ENCODE peak calls at places on chromosome 9, in nine cellular contexts. L, V, W, T, C, B, S, O and U are unnamed samples.

GRCh38 chr9:118129541-118129940 is 425.3 kb downstream of the TLR4 start:
- DNase-seq in S (no peak), V (no peak), L (no peak), T (no peak), C (no peak), O (no peak), B (no peak), W (no peak), U (no peak)

GRCh38 chr9:92968081-92968480 is 20.8 kb downstream of the FGD3 start:
- DNase-seq in W (no peak), V (no peak), S (no peak), T (no peak), O (no peak), C (no peak), L (peak), B (no peak), U (peak)

GRCh38 chr9:112010537-112010936 is 113.9 kb downstream of the UGCG start:
- DNase-seq in T (no peak), O (no peak), V (no peak), W (no peak), C (no peak), L (no peak), B (no peak), S (no peak), U (no peak)

GRCh38 chr9:28155067-28155466 is 581.8 kb upstream of the C9orf72 start:
- DNase-seq in C (no peak), T (no peak), O (no peak), S (no peak), W (no peak), V (no peak), L (no peak), B (peak), U (no peak)

GRCh38 chr9:133352635-133353340 is 3.5 kb downstream of the SURF1 start:
- DNase-seq in L (no peak), V (no peak), W (no peak), O (no peak), T (no peak), C (no peak), S (no peak), B (no peak), U (peak)

GRCh38 chr9:121886759-121887485 is 206.2 kb downstream of the TTLL11 start:
- DNase-seq in S (no peak), L (peak), C (peak), W (no peak), T (no peak), O (no peak), B (no peak), V (peak), U (no peak)

GRCh38 chr9:130971294-130971849 is 32.3 kb upstream of the FIBCD1 start:
- DNase-seq in W (no peak), L (no peak), C (no peak), S (no peak), B (no peak), T (no peak), O (no peak), V (no peak), U (no peak)

GRCh38 chr9:126854734-126855133 is 5.7 kb upstream of the ZBTB34 start:
- DNase-seq in C (no peak), B (peak), O (no peak), W (no peak), S (no peak), L (no peak), V (no peak), T (no peak), U (no peak)

GRCh38 chr9:19470981-19471650 is 62.3 kb downstream of the ACER2 start:
- DNase-seq in T (no peak), C (no peak), O (no peak), S (no peak), W (no peak), B (no peak), V (no peak), L (no peak), U (no peak)

GRCh38 chr9:87327567-87328125 is 170.0 kb upstream of the DAPK1 start:
- DNase-seq in V (no peak), C (no peak), O (no peak), T (no peak), S (no peak), L (no peak), W (no peak), B (no peak), U (no peak)

GRCh38 chr9:87698069-87698809 is 27.7 kb upstream of the CTSL start:
- DNase-seq in W (no peak), C (no peak), S (no peak), B (no peak), T (no peak), O (no peak), V (no peak), L (no peak), U (no peak)

GRCh38 chr9:135310134-135310533 is 169.4 kb upstream of the PPP1R26 start:
- DNase-seq in T (no peak), O (no peak), W (no peak), V (no peak), L (no peak), S (no peak), C (no peak), B (no peak), U (no peak)

GRCh38 chr9:107539427-107540154 is 50.0 kb upstream of the KLF4 start:
- DNase-seq in S (no peak), B (no peak), V (no peak), O (no peak), C (peak), L (no peak), T (no peak), W (no peak), U (no peak)

GRCh38 chr9:96006961-96007360 is 131.5 kb downstream of the ERCC6L2 start:
- DNase-seq in W (no peak), L (no peak), S (no peak), O (peak), B (peak), C (no peak), T (no peak), V (no peak), U (no peak)